ENCODE peak calls at places on chromosomes 13 and 19, in four cellular contexts. Z is AG04450, V is nucleus accumbens, D is HFFc6. R is an unnamed sample.
A peak's percentile ranks its signal among the peaks of the same experiment; 100 is the strongest.

GRCh38 chr19:15340086-15340485 is 7.7 kb upstream of the BRD4 start:
- DNase-seq in Z (no peak), V (no peak), D (no peak), R (no peak)

GRCh38 chr19:38543807-38544568 is 73.8 kb downstream of the MAP4K1 start:
- DNase-seq in Z (peak; percentile 24), V (peak; percentile 70), D (peak; percentile 96), R (peak; percentile 94)

GRCh38 chr13:82654851-82655517 is 1227.3 kb downstream of the SLITRK1 start:
- DNase-seq in Z (peak; percentile 56), V (no peak), D (peak; percentile 56), R (no peak)

GRCh38 chr13:42985312-42986175 is 6.5 kb downstream of the EPSTI1 start:
- DNase-seq in Z (no peak), V (no peak), D (no peak), R (no peak)

GRCh38 chr19:8690753-8691539 is 7.6 kb downstream of the ACTL9 start:
- DNase-seq in Z (no peak), V (no peak), D (no peak), R (no peak)

GRCh38 chr13:72304121-72304745 is 423.2 kb downstream of the MZT1 start:
- DNase-seq in Z (no peak), V (no peak), D (no peak), R (no peak)

GRCh38 chr19:4059931-4060620 is 6.6 kb downstream of the ZBTB7A start:
- DNase-seq in Z (no peak), V (no peak), D (no peak), R (no peak)

GRCh38 chr13:102555914-102556553 is 40.8 kb upstream of the TPP2 start:
- DNase-seq in Z (no peak), V (no peak), D (peak; percentile 28), R (peak; percentile 65)

GRCh38 chr13:72295173-72295572 is 428.2 kb upstream of the DACH1 start:
- DNase-seq in Z (no peak), V (no peak), D (no peak), R (no peak)

GRCh38 chr13:28623782-28624706 is 34.9 kb upstream of the POMP start:
- DNase-seq in Z (no peak), V (no peak), D (peak; percentile 12), R (no peak)

GRCh38 chr13:44874886-44875630 is 114.2 kb downstream of the NUFIP1 start:
- DNase-seq in Z (no peak), V (no peak), D (no peak), R (no peak)

GRCh38 chr13:112761701-112762689 is 72.2 kb downstream of the ATP11A start:
- DNase-seq in Z (no peak), V (no peak), D (no peak), R (no peak)

GRCh38 chr19:13060233-13060963 is 42.3 kb downstream of the LYL1 start:
- DNase-seq in Z (no peak), V (peak; percentile 44), D (peak; percentile 33), R (peak; percentile 75)

GRCh38 chr13:88751994-88752393 is 1080.8 kb downstream of the SLITRK5 start:
- DNase-seq in Z (no peak), V (no peak), D (no peak), R (no peak)

GRCh38 chr19:43124360-43124759 is 41.9 kb upstream of the PSG2 start:
- DNase-seq in Z (no peak), V (no peak), D (no peak), R (no peak)

GRCh38 chr13:28459911-28460310 is 35.0 kb downstream of the FLT1 start:
- DNase-seq in Z (no peak), V (no peak), D (no peak), R (no peak)

GRCh38 chr19:1400281-1401137 is 833 bp downstream of the GAMT start:
- DNase-seq in Z (no peak), V (no peak), D (peak; percentile 27), R (no peak)

GRCh38 chr13:36758345-36758744 is 60.7 kb upstream of the RFXAP start:
- DNase-seq in Z (no peak), V (no peak), D (no peak), R (no peak)

GRCh38 chr19:9009935-9010651 is at the start of gene MUC16:
- DNase-seq in Z (no peak), V (no peak), D (no peak), R (no peak)

GRCh38 chr19:1387684-1388636 is 4.3 kb downstream of the NDUFS7 start:
- DNase-seq in Z (no peak), V (no peak), D (no peak), R (no peak)